ENCODE peak calls at places on chromosome 15, in ten cellular contexts. One of them, this sample, is unnamed. For H3K27me3, the result is how much of the 10 kb centered on the place peaks cover.

GRCh38 chr15:101441706-101442105 is 47.8 kb downstream of the PCSK6 start:
- DNase-seq in lower lobe of right lung: no peak
- DNase-seq in fibroblast of lung: no peak
- DNase-seq in heart left ventricle: no peak
- DNase-seq in dorsolateral prefrontal cortex: no peak
- DNase-seq in right atrium auricular region: peak
- DNase-seq in PC-3: no peak
- DNase-seq in sigmoid colon: peak
- DNase-seq in brain microvascular endothelial cell: no peak
- DNase-seq in GM23338: no peak
- DNase-seq in this sample: no peak

GRCh38 chr15:59190291-59190690 is 16.4 kb upstream of the LDHAL6B start:
- DNase-seq in fibroblast of lung: peak
- DNase-seq in brain microvascular endothelial cell: no peak
- DNase-seq in dorsolateral prefrontal cortex: no peak
- DNase-seq in GM23338: no peak
- DNase-seq in right atrium auricular region: no peak
- DNase-seq in heart left ventricle: no peak
- DNase-seq in sigmoid colon: no peak
- DNase-seq in PC-3: no peak
- DNase-seq in lower lobe of right lung: no peak
- DNase-seq in this sample: no peak

GRCh38 chr15:45134682-45135604 is 5.1 kb downstream of the DUOX1 start:
- DNase-seq in heart left ventricle: no peak
- DNase-seq in sigmoid colon: no peak
- DNase-seq in right atrium auricular region: no peak
- DNase-seq in GM23338: peak
- DNase-seq in PC-3: no peak
- DNase-seq in fibroblast of lung: no peak
- DNase-seq in dorsolateral prefrontal cortex: no peak
- DNase-seq in brain microvascular endothelial cell: no peak
- DNase-seq in lower lobe of right lung: peak
- DNase-seq in this sample: no peak

GRCh38 chr15:68307131-68307928 is 29.8 kb downstream of the FEM1B start:
- DNase-seq in PC-3: no peak
- DNase-seq in lower lobe of right lung: no peak
- DNase-seq in right atrium auricular region: peak
- DNase-seq in sigmoid colon: no peak
- DNase-seq in fibroblast of lung: no peak
- DNase-seq in GM23338: no peak
- DNase-seq in brain microvascular endothelial cell: no peak
- DNase-seq in heart left ventricle: no peak
- DNase-seq in dorsolateral prefrontal cortex: peak
- DNase-seq in this sample: no peak

GRCh38 chr15:88215249-88215648 is 41.3 kb downstream of the NTRK3 start:
- DNase-seq in heart left ventricle: no peak
- DNase-seq in PC-3: no peak
- DNase-seq in lower lobe of right lung: no peak
- DNase-seq in fibroblast of lung: no peak
- DNase-seq in sigmoid colon: no peak
- DNase-seq in brain microvascular endothelial cell: no peak
- DNase-seq in dorsolateral prefrontal cortex: peak
- DNase-seq in GM23338: no peak
- DNase-seq in right atrium auricular region: no peak
- DNase-seq in this sample: no peak

GRCh38 chr15:76875911-76876310 is 29.2 kb downstream of the SCAPER start:
- DNase-seq in lower lobe of right lung: no peak
- DNase-seq in PC-3: no peak
- DNase-seq in sigmoid colon: no peak
- DNase-seq in fibroblast of lung: no peak
- DNase-seq in brain microvascular endothelial cell: no peak
- DNase-seq in dorsolateral prefrontal cortex: no peak
- DNase-seq in heart left ventricle: no peak
- DNase-seq in GM23338: no peak
- DNase-seq in right atrium auricular region: no peak
- DNase-seq in this sample: no peak

GRCh38 chr15:43095708-43096347 is 10.0 kb downstream of the UBR1 start:
- DNase-seq in sigmoid colon: no peak
- DNase-seq in dorsolateral prefrontal cortex: no peak
- DNase-seq in brain microvascular endothelial cell: no peak
- DNase-seq in PC-3: peak
- DNase-seq in GM23338: no peak
- DNase-seq in heart left ventricle: no peak
- DNase-seq in lower lobe of right lung: no peak
- DNase-seq in right atrium auricular region: no peak
- DNase-seq in fibroblast of lung: peak
- DNase-seq in this sample: peak

GRCh38 chr15:27850961-27851636 is 248.0 kb downstream of the OCA2 start:
- DNase-seq in right atrium auricular region: peak
- DNase-seq in sigmoid colon: no peak
- DNase-seq in brain microvascular endothelial cell: no peak
- DNase-seq in PC-3: no peak
- DNase-seq in GM23338: no peak
- DNase-seq in fibroblast of lung: peak
- DNase-seq in dorsolateral prefrontal cortex: no peak
- DNase-seq in heart left ventricle: no peak
- DNase-seq in lower lobe of right lung: no peak
- DNase-seq in this sample: no peak

GRCh38 chr15:27993996-27994775 is 104.9 kb downstream of the OCA2 start:
- DNase-seq in sigmoid colon: no peak
- DNase-seq in lower lobe of right lung: no peak
- DNase-seq in fibroblast of lung: no peak
- DNase-seq in PC-3: no peak
- DNase-seq in right atrium auricular region: no peak
- DNase-seq in heart left ventricle: no peak
- DNase-seq in dorsolateral prefrontal cortex: no peak
- DNase-seq in brain microvascular endothelial cell: no peak
- DNase-seq in GM23338: no peak
- DNase-seq in this sample: no peak

DNA sequence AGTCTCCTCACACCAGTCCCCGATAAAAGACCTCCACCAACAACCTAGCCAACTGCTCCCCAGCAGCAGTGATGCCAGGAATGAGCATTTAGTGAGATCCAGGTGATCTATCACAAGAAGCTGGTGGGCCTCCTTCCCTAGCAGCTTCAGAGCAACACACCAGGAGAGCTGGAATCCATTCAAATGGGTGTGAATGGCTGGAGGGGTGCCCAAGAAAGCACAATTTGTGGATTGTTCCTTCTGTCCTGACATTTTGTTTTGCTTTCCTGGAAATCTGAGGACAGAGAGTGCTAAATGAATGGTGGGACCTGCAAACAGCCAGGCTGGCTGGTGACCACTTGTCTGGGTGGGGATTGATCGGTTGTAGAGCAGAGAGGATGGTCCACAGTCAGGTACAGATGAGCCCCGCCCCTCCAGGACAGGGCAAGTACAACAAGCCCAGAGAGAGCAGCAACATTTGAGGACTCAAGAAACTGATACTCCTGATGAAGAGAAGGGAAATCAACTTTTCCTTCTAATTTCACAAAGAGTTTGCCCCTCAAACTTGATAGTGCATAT is 316.8 kb downstream of the VPS13C start:
- DNase-seq in brain microvascular endothelial cell: no peak
- DNase-seq in heart left ventricle: no peak
- DNase-seq in dorsolateral prefrontal cortex: no peak
- DNase-seq in right atrium auricular region: no peak
- DNase-seq in PC-3: no peak
- DNase-seq in lower lobe of right lung: no peak
- DNase-seq in GM23338: no peak
- DNase-seq in sigmoid colon: no peak
- DNase-seq in fibroblast of lung: no peak
- DNase-seq in this sample: no peak
- H3K4me3 ChIP-seq in brain microvascular endothelial cell: no peak
- H3K4me3 ChIP-seq in heart left ventricle: no peak
- H3K4me3 ChIP-seq in dorsolateral prefrontal cortex: no peak
- H3K4me3 ChIP-seq in right atrium auricular region: no peak
- H3K4me3 ChIP-seq in PC-3: no peak
- H3K4me3 ChIP-seq in lower lobe of right lung: no peak
- H3K4me3 ChIP-seq in GM23338: no peak
- H3K4me3 ChIP-seq in sigmoid colon: no peak
- H3K4me3 ChIP-seq in fibroblast of lung: no peak
- H3K4me3 ChIP-seq in this sample: no peak

DNA sequence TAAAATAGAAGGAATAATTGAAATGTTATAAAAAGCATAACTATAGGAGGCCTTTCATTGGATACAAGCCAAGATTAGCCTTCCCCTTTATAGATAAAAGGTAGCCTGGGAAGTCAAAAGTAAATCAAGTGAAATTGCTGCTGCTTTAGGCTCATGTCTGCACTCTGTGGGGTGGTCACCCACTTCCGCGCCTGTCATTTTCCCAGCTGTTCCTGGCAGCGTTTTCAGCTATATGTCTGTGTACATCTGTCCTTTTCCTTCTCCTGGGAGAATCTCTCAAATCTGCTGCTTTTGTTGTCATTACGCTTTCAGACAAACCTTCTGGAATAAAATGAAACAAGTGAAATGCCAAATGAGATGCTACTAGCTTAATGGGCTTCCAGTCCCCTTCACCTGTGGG is 211.8 kb downstream of the MCTP2 start:
- DNase-seq in GM23338: no peak
- DNase-seq in brain microvascular endothelial cell: no peak
- DNase-seq in dorsolateral prefrontal cortex: no peak
- DNase-seq in fibroblast of lung: no peak
- DNase-seq in lower lobe of right lung: no peak
- DNase-seq in sigmoid colon: no peak
- DNase-seq in PC-3: no peak
- DNase-seq in heart left ventricle: no peak
- DNase-seq in right atrium auricular region: no peak
- DNase-seq in this sample: no peak
- TF ChIP-seq CTCF in GM23338: no peak
- TF ChIP-seq CTCF in brain microvascular endothelial cell: no peak
- TF ChIP-seq CTCF in dorsolateral prefrontal cortex: no peak
- TF ChIP-seq CTCF in fibroblast of lung: no peak
- TF ChIP-seq CTCF in lower lobe of right lung: no peak
- TF ChIP-seq CTCF in sigmoid colon: no peak
- TF ChIP-seq CTCF in PC-3: no peak
- TF ChIP-seq CTCF in heart left ventricle: no peak
- TF ChIP-seq CTCF in right atrium auricular region: no peak
- TF ChIP-seq CTCF in this sample: no peak

DNA sequence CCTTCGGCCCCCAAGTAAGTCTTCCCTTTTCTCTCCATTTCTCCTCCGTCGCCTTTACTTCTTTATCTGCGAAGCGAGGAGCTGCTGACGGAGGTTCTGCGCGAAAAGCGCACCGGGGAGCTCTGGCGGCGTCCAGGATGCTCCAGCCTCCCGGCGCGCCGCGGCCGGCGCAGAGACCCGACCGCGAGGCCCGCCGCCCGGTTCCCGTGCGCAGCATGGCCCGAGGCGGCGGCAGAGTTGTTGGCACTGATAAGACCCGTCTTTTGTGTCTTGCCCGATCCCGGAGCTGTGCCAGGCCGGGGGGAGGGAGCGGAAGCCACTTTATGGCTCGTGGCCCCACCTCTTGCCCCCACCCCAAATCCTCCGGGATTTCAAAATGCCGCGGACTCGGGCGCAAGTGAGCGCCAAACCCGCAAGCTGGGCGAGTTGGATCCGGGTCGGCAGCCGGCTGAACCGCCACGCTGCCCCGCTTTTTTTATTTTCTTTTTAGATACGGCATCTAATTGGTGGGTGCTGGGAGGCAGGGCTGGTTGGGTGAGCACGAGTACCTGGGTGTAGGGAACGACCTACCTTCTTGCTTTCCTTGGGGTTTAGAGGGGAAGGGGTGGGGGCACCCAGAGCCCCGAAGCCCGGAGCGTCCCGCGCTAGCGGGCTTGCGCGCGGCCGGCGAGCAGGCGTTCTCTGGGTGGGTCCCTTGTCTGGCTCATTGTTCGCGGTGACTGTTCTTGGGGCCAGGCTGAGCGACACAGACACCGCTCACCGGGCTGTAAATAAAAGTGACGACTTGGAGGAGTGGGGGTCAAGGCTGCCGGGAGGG is 532.7 kb upstream of the SEMA6D start:
- DNase-seq in brain microvascular endothelial cell: peak
- DNase-seq in right atrium auricular region: no peak
- DNase-seq in sigmoid colon: peak
- DNase-seq in GM23338: peak
- DNase-seq in fibroblast of lung: peak
- DNase-seq in heart left ventricle: peak
- DNase-seq in dorsolateral prefrontal cortex: no peak
- DNase-seq in PC-3: no peak
- DNase-seq in lower lobe of right lung: no peak
- DNase-seq in this sample: no peak
- H3K27me3 ChIP-seq in brain microvascular endothelial cell: under half
- H3K27me3 ChIP-seq in right atrium auricular region: under half
- H3K27me3 ChIP-seq in sigmoid colon: under half
- H3K27me3 ChIP-seq in GM23338: half or more
- H3K27me3 ChIP-seq in fibroblast of lung: under half
- H3K27me3 ChIP-seq in heart left ventricle: under half
- H3K27me3 ChIP-seq in dorsolateral prefrontal cortex: under half
- H3K27me3 ChIP-seq in PC-3: under half
- H3K27me3 ChIP-seq in lower lobe of right lung: under half
- H3K27me3 ChIP-seq in this sample: under half

GRCh38 chr15:73539726-73540125 is 93.5 kb downstream of the NPTN start:
- DNase-seq in sigmoid colon: no peak
- DNase-seq in fibroblast of lung: no peak
- DNase-seq in brain microvascular endothelial cell: no peak
- DNase-seq in PC-3: no peak
- DNase-seq in right atrium auricular region: no peak
- DNase-seq in lower lobe of right lung: no peak
- DNase-seq in dorsolateral prefrontal cortex: no peak
- DNase-seq in heart left ventricle: no peak
- DNase-seq in GM23338: no peak
- DNase-seq in this sample: no peak
- H3K4me3 ChIP-seq in sigmoid colon: no peak
- H3K4me3 ChIP-seq in fibroblast of lung: no peak
- H3K4me3 ChIP-seq in brain microvascular endothelial cell: no peak
- H3K4me3 ChIP-seq in PC-3: no peak
- H3K4me3 ChIP-seq in right atrium auricular region: no peak
- H3K4me3 ChIP-seq in lower lobe of right lung: no peak
- H3K4me3 ChIP-seq in dorsolateral prefrontal cortex: no peak
- H3K4me3 ChIP-seq in heart left ventricle: no peak
- H3K4me3 ChIP-seq in GM23338: no peak
- H3K4me3 ChIP-seq in this sample: no peak